ENCODE peak calls at places on chromosomes 12 and 14, in four cellular contexts. U, S, V and Y are unnamed samples.

GRCh38 chr12:6281081-6281809 is 29.2 kb upstream of the PLEKHG6 start:
- DNase-seq in S (no peak), U (no peak), V (no peak), Y (no peak)

GRCh38 chr12:55729592-55730446 is 1.0 kb upstream of the CD63 start:
- DNase-seq in U (peak; percentile 68), S (peak; percentile 73), V (peak; percentile 79), Y (peak; percentile 84)

GRCh38 chr14:99938896-99939295 is 126.3 kb upstream of the EVL start:
- DNase-seq in U (no peak), V (no peak), S (no peak), Y (no peak)

GRCh38 chr12:64990991-64991570 is 130.0 kb downstream of the WIF1 start:
- DNase-seq in S (no peak), U (no peak), V (no peak), Y (no peak)

GRCh38 chr14:66233571-66233970 is 252.6 kb upstream of the CCDC196 start:
- DNase-seq in S (no peak), U (no peak), V (no peak), Y (peak; percentile 8)

GRCh38 chr12:12546314-12546772 is 16.3 kb downstream of the DUSP16 start:
- DNase-seq in U (no peak), V (no peak), S (peak; percentile 99), Y (no peak)

GRCh38 chr12:110317921-110318320 is 36.9 kb downstream of the ATP2A2 start:
- DNase-seq in S (no peak), U (no peak), V (no peak), Y (no peak)

GRCh38 chr12:12123209-12123608 is 52.5 kb downstream of the BCL2L14 start:
- DNase-seq in S (no peak), V (no peak), U (no peak), Y (no peak)

GRCh38 chr12:94954029-94954685 is 49.3 kb downstream of the NDUFA12 start:
- DNase-seq in S (no peak), V (peak; percentile 60), U (peak; percentile 67), Y (no peak)

GRCh38 chr12:12376636-12377448 is 20.0 kb downstream of the BORCS5 start:
- DNase-seq in S (peak; percentile 81), U (peak; percentile 65), V (peak; percentile 22), Y (peak; percentile 66)

GRCh38 chr12:92927436-92928116 is 1.5 kb downstream of the EEA1 start:
- DNase-seq in U (no peak), V (peak; percentile 21), S (peak; percentile 63), Y (no peak)

GRCh38 chr14:54754116-54754622 is 148.5 kb downstream of the GCH1 start:
- DNase-seq in U (no peak), S (no peak), V (no peak), Y (no peak)

GRCh38 chr12:75943730-75944096 is 87.9 kb downstream of the PHLDA1 start:
- DNase-seq in V (no peak), U (no peak), S (peak; percentile 74), Y (no peak)

GRCh38 chr14:75427482-75428229 is at the start of gene JDP2:
- DNase-seq in S (peak; percentile 60), V (peak; percentile 66), U (peak; percentile 22), Y (peak; percentile 93)

GRCh38 chr12:82225871-82226270 is 132.3 kb downstream of the CCDC59 start:
- DNase-seq in U (no peak), V (no peak), S (no peak), Y (no peak)

GRCh38 chr14:88793259-88793625 is 489 bp upstream of the EML5 start:
- DNase-seq in V (no peak), U (no peak), S (no peak), Y (no peak)

GRCh38 chr14:78184151-78184550 is 14.0 kb downstream of the NRXN3 start:
- DNase-seq in U (no peak), S (no peak), V (no peak), Y (no peak)

GRCh38 chr12:32756476-32757158 is 920 bp upstream of the YARS2 start:
- DNase-seq in V (no peak), U (no peak), S (no peak), Y (peak; percentile 5)

GRCh38 chr12:92400006-92400405 is 254.4 kb upstream of the BTG1 start:
- DNase-seq in V (no peak), U (no peak), S (no peak), Y (no peak)

GRCh38 chr12:12835378-12836145 is 22.4 kb downstream of the DDX47 start:
- DNase-seq in S (no peak), U (peak; percentile 83), V (no peak), Y (no peak)

GRCh38 chr12:86719381-86719780 is 463.2 kb upstream of the MGAT4C start:
- DNase-seq in V (no peak), U (no peak), S (no peak), Y (no peak)

GRCh38 chr14:68248481-68249255 is 429.1 kb downstream of the RAD51B start:
- DNase-seq in V (no peak), S (peak; percentile 54), U (peak; percentile 28), Y (peak; percentile 64)

GRCh38 chr12:6167327-6168280 is 32.6 kb upstream of the CD9 start:
- DNase-seq in U (peak; percentile 82), V (peak; percentile 57), S (peak; percentile 30), Y (no peak)

GRCh38 chr14:67782090-67782489 is 34.3 kb downstream of the ZFYVE26 start:
- DNase-seq in U (no peak), V (no peak), S (no peak), Y (no peak)

DNA sequence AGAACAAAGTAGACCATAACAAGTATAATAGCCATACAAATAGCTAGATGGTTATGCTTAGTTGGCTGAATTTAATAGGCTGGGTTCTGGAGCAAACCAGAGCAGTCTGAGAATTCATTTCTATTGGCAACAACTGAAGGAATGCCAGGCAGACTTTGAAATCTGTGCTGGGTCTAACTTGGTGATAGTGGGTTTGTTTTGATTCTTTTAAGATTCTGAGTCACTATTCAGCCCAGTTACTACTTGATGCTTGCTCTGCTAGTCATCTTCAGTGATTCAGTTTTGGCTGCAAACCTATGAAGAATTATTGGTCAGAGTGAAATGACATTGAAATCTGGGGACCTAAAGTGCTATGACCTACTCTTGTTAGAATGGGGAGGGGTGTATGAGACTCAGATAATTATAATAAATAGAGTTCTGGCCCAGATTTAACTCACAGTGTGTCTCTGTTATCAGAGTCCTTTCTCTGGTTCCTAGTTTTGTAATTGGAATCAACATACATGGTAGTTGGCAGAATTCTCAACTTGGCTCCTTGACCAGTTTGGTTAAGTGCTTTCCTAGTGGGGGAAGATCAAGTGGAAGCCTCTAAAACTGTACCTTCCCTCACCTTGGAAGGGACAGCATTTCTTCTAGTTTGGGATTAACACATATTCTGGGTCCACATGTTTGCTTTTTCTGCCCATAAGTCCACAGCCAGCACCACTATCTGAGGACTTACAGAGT is 43.5 kb downstream of the MNAT1 start:
- DNase-seq in S (no peak), V (no peak), U (no peak), Y (no peak)
- TF ChIP-seq ELF1 in S (no peak), V (no peak), U (no peak), Y (no peak)

DNA sequence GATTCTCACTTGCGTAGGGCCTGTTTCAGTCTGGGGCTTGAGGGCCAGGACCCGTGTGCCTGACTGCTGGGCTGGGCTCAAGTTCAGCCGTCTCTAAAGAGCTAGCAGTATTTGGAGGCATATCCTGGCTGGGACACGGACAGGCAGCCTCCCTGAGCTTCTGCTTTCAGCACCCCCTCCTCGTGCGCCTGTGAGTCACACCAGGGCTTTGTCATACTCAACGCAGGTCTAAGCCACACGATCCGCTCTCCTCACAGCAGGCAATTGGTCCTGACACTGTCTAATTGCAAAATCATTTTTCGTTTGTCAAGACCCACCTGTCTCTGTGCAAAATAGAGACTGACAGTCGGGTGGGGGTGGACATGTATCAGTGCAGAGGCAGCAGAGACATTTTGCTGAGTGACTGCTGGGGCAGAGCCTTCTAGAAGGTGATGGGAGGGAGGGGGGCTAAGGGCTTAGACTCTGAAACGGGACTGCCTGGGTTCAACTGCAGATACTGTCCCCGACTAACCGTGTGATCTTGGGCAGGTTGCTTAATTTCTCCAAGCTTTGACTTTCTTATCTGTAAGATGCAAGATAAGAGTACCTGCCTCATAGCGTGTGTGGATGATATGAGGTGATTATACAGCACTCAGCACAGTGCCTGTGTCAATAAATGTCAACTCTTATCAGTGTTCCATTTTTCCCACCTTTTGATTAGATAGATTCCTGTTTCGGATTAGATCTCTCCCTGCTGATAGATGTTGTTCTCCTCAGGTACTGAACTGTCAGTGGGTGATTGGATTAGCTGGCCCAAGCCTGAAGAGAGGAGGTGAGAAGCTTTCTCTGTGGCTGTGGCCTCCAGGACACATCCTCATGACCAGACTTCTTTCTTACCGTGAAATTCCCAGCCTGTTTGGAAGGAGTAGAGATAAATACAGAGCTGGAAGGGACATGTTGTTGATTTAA is 53.1 kb downstream of the KCNA1 start:
- DNase-seq in S (no peak), U (no peak), V (no peak), Y (no peak)
- TF ChIP-seq ELF1 in S (no peak), U (no peak), V (no peak), Y (no peak)

GRCh38 chr12:115507951-115508722 is 769.4 kb downstream of the MED13L start:
- DNase-seq in U (no peak), V (no peak), S (peak; percentile 94), Y (no peak)
- TF ChIP-seq ELF1 in U (no peak), V (no peak), S (peak; percentile 20), Y (no peak)

DNA sequence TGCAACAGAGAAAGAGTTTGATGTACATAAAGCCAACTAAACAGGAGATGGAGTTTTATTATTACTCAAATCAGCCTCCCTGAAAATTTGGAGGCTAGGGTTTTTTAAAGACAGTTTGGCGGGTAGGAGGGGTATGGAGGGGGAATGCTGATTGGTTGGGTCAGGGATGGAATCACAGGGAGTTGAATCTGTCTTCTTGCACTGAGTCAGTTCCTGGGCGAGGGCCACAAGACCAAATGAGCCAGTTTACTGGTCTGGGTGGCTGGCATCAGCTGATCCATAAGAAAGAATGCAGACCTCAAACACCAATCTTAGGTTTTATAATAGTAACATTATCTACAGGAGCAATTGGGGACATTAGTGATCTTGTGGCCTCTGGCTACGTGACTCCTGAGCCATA is 64.9 kb downstream of the RIN3 start:
- DNase-seq in V (no peak), S (no peak), U (no peak), Y (no peak)
- TF ChIP-seq ELF1 in V (no peak), S (no peak), U (no peak), Y (no peak)

DNA sequence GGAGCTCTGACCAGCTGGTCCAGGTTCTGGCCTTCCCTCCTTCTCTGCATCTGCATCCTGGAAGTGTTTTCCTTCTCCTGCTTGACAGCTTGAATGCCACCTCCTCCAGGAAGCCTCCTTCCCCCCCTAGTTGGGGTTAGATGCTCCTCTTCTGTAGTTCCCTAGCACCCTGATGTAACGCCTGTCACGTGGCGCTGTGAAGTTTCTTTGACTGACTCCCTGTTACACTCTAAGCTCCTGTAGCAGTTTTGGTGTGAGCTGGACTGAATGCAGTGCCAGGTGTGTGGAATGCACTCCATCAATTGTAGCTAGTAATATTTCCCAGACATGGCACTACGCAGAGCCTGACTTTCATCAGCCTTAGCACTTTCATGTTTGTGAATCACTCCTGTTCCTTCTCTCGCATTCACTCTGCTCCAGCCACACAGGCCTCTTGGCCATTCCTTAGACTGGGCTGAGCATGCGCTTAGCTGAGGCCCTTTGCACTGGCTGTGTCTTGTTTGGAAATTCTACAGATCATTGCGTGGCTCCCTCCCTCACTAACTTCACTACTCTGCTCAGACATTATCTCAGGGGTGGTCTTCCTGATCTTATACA is 2.1 kb upstream of the FAIM2 start:
- DNase-seq in V (no peak), S (no peak), U (no peak), Y (no peak)
- TF ChIP-seq ELF1 in V (no peak), S (no peak), U (no peak), Y (no peak)